ENCODE peak calls at places on chromosomes 3 and 15, in five cellular contexts. D, G, B, I and N are unnamed samples.
A peak's percentile ranks its signal among the peaks of the same experiment; 100 is the strongest.

GRCh38 chr15:29045717-29046116 is 159.9 kb downstream of the APBA2 start:
- DNase-seq in D (peak; percentile 73), G (no peak), B (no peak), I (peak; percentile 59), N (no peak)

GRCh38 chr3:133899309-133899708 is 3.6 kb upstream of the RAB6B start:
- DNase-seq in D (no peak), G (no peak), B (no peak), I (no peak), N (no peak)

GRCh38 chr15:58321034-58321433 is 110.8 kb upstream of the LIPC start:
- DNase-seq in D (no peak), G (no peak), B (no peak), I (no peak), N (no peak)

GRCh38 chr3:78165876-78166275 is 1126.0 kb downstream of the ROBO2 start:
- DNase-seq in D (no peak), G (no peak), B (no peak), I (no peak), N (no peak)

GRCh38 chr15:60021589-60022378 is 17.7 kb downstream of the FOXB1 start:
- DNase-seq in D (no peak), G (no peak), B (no peak), I (no peak), N (no peak)

GRCh38 chr3:67578416-67578815 is 76.0 kb downstream of the SUCLG2 start:
- DNase-seq in D (no peak), G (no peak), B (no peak), I (no peak), N (peak; percentile 9)

GRCh38 chr3:123559040-123559861 is 25.6 kb downstream of the HACD2 start:
- DNase-seq in D (peak; percentile 64), G (no peak), B (no peak), I (peak; percentile 62), N (peak; percentile 45)

GRCh38 chr3:43484926-43485488 is 136.8 kb downstream of the ANO10 start:
- DNase-seq in D (no peak), G (peak; percentile 51), B (no peak), I (no peak), N (no peak)

GRCh38 chr15:77838595-77838994 is 205.9 kb upstream of the LINGO1 start:
- DNase-seq in D (no peak), G (no peak), B (no peak), I (no peak), N (no peak)

GRCh38 chr3:150739877-150740645 is 22.9 kb downstream of the SIAH2 start:
- DNase-seq in D (no peak), G (no peak), B (no peak), I (no peak), N (no peak)

GRCh38 chr3:155031191-155031590 is 48.9 kb upstream of the MME start:
- DNase-seq in D (peak; percentile 42), G (no peak), B (no peak), I (no peak), N (no peak)

GRCh38 chr3:87336761-87337160 is 60.4 kb upstream of the POU1F1 start:
- DNase-seq in D (no peak), G (no peak), B (no peak), I (no peak), N (no peak)

GRCh38 chr3:50436063-50436674 is 67.3 kb downstream of the CACNA2D2 start:
- DNase-seq in D (peak; percentile 3), G (peak; percentile 80), B (peak; percentile 50), I (peak; percentile 28), N (peak; percentile 42)

GRCh38 chr3:18445421-18446066 is 20.4 kb upstream of the SATB1 start:
- DNase-seq in D (no peak), G (no peak), B (no peak), I (no peak), N (no peak)
- H2BK15ac ChIP-seq in D (no peak overlapping the region), G (no peak overlapping the region), B (peak overlapping the region; percentile 10), I (no peak overlapping the region), N (no peak overlapping the region)

DNA sequence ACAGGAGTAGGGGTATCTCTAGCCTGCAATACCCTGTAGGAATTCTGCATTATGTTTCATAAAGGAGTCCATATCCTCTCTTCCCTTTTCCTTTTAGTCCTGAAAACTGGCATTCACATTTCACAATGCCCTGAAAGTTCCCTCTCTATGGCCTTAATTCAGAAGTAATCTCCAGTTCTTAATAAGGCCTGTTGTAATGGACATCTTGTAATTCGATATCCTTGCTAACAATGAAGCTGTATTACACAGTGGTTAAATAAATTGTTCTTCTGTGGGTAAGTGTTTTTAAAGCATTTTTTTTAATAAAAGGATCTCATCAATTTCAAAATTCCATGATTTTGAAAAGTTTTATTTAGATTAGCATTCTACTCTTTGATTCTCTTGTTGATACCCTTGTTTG is 34.3 kb upstream of the NEO1 start:
- DNase-seq in D (no peak), G (no peak), B (no peak), I (no peak), N (no peak)
- H4K91ac ChIP-seq in D (no peak overlapping the region), G (no peak overlapping the region), B (no peak overlapping the region), I (no peak overlapping the region), N (no peak overlapping the region)

DNA sequence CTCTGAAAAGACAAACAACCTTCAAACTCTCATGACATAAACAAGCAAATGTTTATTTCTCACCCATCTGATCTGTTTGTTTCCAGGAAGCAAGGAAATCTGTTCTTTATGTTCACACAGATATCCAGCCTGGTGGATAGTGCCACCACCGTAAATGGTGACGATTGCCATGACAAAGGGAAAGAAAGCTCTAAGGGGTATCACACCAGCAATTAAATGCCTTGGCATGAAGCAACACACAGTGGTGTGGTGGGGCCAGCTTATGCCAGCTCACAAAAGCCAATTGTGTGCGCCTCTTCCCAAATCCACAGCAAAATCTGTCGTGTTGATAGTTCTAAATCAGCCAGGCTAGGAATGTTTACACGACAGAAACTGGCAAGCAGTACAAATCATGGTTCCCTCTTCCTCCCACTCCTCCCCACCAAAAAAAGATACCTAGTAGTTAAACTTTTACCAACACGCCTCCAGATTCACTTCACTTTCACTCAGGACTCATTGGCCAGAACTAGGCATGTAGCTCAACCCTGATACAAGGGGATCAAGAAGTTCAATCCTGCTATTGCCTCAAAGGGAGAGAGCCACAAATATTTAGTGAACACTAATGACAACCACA is 189.2 kb upstream of the SLCO3A1 start:
- DNase-seq in D (no peak), G (no peak), B (no peak), I (no peak), N (no peak)
- H2BK15ac ChIP-seq in D (no peak overlapping the region), G (no peak overlapping the region), B (no peak overlapping the region), I (no peak overlapping the region), N (no peak overlapping the region)

GRCh38 chr15:40054746-40055575 is 16.0 kb upstream of the SRP14 start:
- DNase-seq in D (peak; percentile 82), G (no peak), B (no peak), I (peak; percentile 77), N (no peak)
- H4K91ac ChIP-seq in D (peak overlapping the region; percentile 52), G (no peak overlapping the region), B (no peak overlapping the region), I (peak overlapping the region; percentile 34), N (no peak overlapping the region)

GRCh38 chr15:81475471-81475870 is 101.5 kb upstream of the TMC3 start:
- DNase-seq in D (no peak), G (no peak), B (no peak), I (no peak), N (no peak)
- H2BK15ac ChIP-seq in D (no peak overlapping the region), G (no peak overlapping the region), B (no peak overlapping the region), I (no peak overlapping the region), N (no peak overlapping the region)